ENCODE peak calls at places on chromosomes 1 and 21, in nine cellular contexts. One of them, this sample, is unnamed.

GRCh38 chr1:34235594-34235993 is 58.9 kb downstream of the C1orf94 start:
- DNase-seq in GM04504: no peak
- DNase-seq in PC-3: no peak
- DNase-seq in Calu3: no peak
- DNase-seq in iris pigment epithelial cell: no peak
- DNase-seq in CD8-positive, alpha-beta T cell: no peak
- DNase-seq in thoracic aorta: no peak
- DNase-seq in GM20000: no peak
- DNase-seq in NCI-H510A treated with DMSO at 0.1 percent for 48 hours: no peak
- DNase-seq in this sample: no peak

GRCh38 chr1:65146908-65147423 is 1.0 kb upstream of the AK4 start:
- DNase-seq in GM04504: no peak
- DNase-seq in CD8-positive, alpha-beta T cell: no peak
- DNase-seq in iris pigment epithelial cell: no peak
- DNase-seq in thoracic aorta: no peak
- DNase-seq in GM20000: no peak
- DNase-seq in PC-3: peak
- DNase-seq in Calu3: no peak
- DNase-seq in NCI-H510A treated with DMSO at 0.1 percent for 48 hours: no peak
- DNase-seq in this sample: no peak

GRCh38 chr1:17167783-17168479 is 37.0 kb upstream of the PADI1 start:
- DNase-seq in Calu3: peak
- DNase-seq in NCI-H510A treated with DMSO at 0.1 percent for 48 hours: no peak
- DNase-seq in iris pigment epithelial cell: peak
- DNase-seq in GM04504: peak
- DNase-seq in thoracic aorta: no peak
- DNase-seq in GM20000: no peak
- DNase-seq in CD8-positive, alpha-beta T cell: no peak
- DNase-seq in PC-3: peak
- DNase-seq in this sample: peak

GRCh38 chr1:54582566-54583306 is 34.7 kb downstream of the ACOT11 start:
- DNase-seq in thoracic aorta: no peak
- DNase-seq in GM20000: no peak
- DNase-seq in CD8-positive, alpha-beta T cell: no peak
- DNase-seq in Calu3: no peak
- DNase-seq in GM04504: no peak
- DNase-seq in NCI-H510A treated with DMSO at 0.1 percent for 48 hours: peak
- DNase-seq in iris pigment epithelial cell: no peak
- DNase-seq in PC-3: no peak
- DNase-seq in this sample: peak

GRCh38 chr1:78032964-78033796 is 12.6 kb upstream of the GIPC2 start:
- DNase-seq in NCI-H510A treated with DMSO at 0.1 percent for 48 hours: no peak
- DNase-seq in iris pigment epithelial cell: peak
- DNase-seq in Calu3: no peak
- DNase-seq in PC-3: no peak
- DNase-seq in GM04504: no peak
- DNase-seq in GM20000: no peak
- DNase-seq in CD8-positive, alpha-beta T cell: no peak
- DNase-seq in thoracic aorta: no peak
- DNase-seq in this sample: no peak

GRCh38 chr1:111191496-111191895 is 8.9 kb downstream of the DENND2D start:
- DNase-seq in GM04504: peak
- DNase-seq in Calu3: no peak
- DNase-seq in iris pigment epithelial cell: peak
- DNase-seq in NCI-H510A treated with DMSO at 0.1 percent for 48 hours: no peak
- DNase-seq in GM20000: no peak
- DNase-seq in CD8-positive, alpha-beta T cell: no peak
- DNase-seq in thoracic aorta: no peak
- DNase-seq in PC-3: no peak
- DNase-seq in this sample: no peak

GRCh38 chr1:112325504-112325903 is 70.5 kb upstream of the CTTNBP2NL start:
- DNase-seq in GM04504: no peak
- DNase-seq in iris pigment epithelial cell: no peak
- DNase-seq in GM20000: no peak
- DNase-seq in PC-3: no peak
- DNase-seq in thoracic aorta: no peak
- DNase-seq in Calu3: no peak
- DNase-seq in CD8-positive, alpha-beta T cell: no peak
- DNase-seq in NCI-H510A treated with DMSO at 0.1 percent for 48 hours: no peak
- DNase-seq in this sample: peak

GRCh38 chr1:38360807-38361206 is 314.2 kb upstream of the POU3F1 start:
- DNase-seq in thoracic aorta: no peak
- DNase-seq in CD8-positive, alpha-beta T cell: no peak
- DNase-seq in PC-3: no peak
- DNase-seq in NCI-H510A treated with DMSO at 0.1 percent for 48 hours: no peak
- DNase-seq in iris pigment epithelial cell: no peak
- DNase-seq in GM04504: no peak
- DNase-seq in GM20000: no peak
- DNase-seq in Calu3: no peak
- DNase-seq in this sample: no peak

GRCh38 chr1:228175316-228176023 is 9.9 kb downstream of the IBA57 start:
- DNase-seq in GM04504: no peak
- DNase-seq in GM20000: no peak
- DNase-seq in thoracic aorta: no peak
- DNase-seq in iris pigment epithelial cell: no peak
- DNase-seq in Calu3: no peak
- DNase-seq in CD8-positive, alpha-beta T cell: no peak
- DNase-seq in NCI-H510A treated with DMSO at 0.1 percent for 48 hours: no peak
- DNase-seq in PC-3: no peak
- DNase-seq in this sample: no peak

GRCh38 chr1:39954261-39954869 is 580 bp upstream of the MFSD2A start:
- DNase-seq in GM20000: no peak
- DNase-seq in PC-3: no peak
- DNase-seq in GM04504: no peak
- DNase-seq in CD8-positive, alpha-beta T cell: no peak
- DNase-seq in thoracic aorta: no peak
- DNase-seq in NCI-H510A treated with DMSO at 0.1 percent for 48 hours: no peak
- DNase-seq in Calu3: no peak
- DNase-seq in iris pigment epithelial cell: no peak
- DNase-seq in this sample: no peak

GRCh38 chr21:34744801-34745200 is 76.0 kb downstream of the CLIC6 start:
- DNase-seq in NCI-H510A treated with DMSO at 0.1 percent for 48 hours: no peak
- DNase-seq in PC-3: no peak
- DNase-seq in thoracic aorta: no peak
- DNase-seq in Calu3: no peak
- DNase-seq in CD8-positive, alpha-beta T cell: no peak
- DNase-seq in GM20000: no peak
- DNase-seq in GM04504: no peak
- DNase-seq in iris pigment epithelial cell: no peak
- DNase-seq in this sample: no peak

GRCh38 chr1:9039761-9040658 is 13.8 kb upstream of the SLC2A7 start:
- DNase-seq in PC-3: no peak
- DNase-seq in GM20000: no peak
- DNase-seq in GM04504: no peak
- DNase-seq in Calu3: no peak
- DNase-seq in iris pigment epithelial cell: no peak
- DNase-seq in NCI-H510A treated with DMSO at 0.1 percent for 48 hours: no peak
- DNase-seq in thoracic aorta: no peak
- DNase-seq in CD8-positive, alpha-beta T cell: no peak
- DNase-seq in this sample: no peak

GRCh38 chr1:173341307-173341706 is 134.2 kb upstream of the TNFSF4 start:
- DNase-seq in GM04504: peak
- DNase-seq in thoracic aorta: no peak
- DNase-seq in Calu3: no peak
- DNase-seq in NCI-H510A treated with DMSO at 0.1 percent for 48 hours: no peak
- DNase-seq in CD8-positive, alpha-beta T cell: no peak
- DNase-seq in iris pigment epithelial cell: peak
- DNase-seq in GM20000: no peak
- DNase-seq in PC-3: peak
- DNase-seq in this sample: no peak

GRCh38 chr1:107965112-107965991 is at the start of gene VAV3:
- DNase-seq in thoracic aorta: peak
- DNase-seq in NCI-H510A treated with DMSO at 0.1 percent for 48 hours: peak
- DNase-seq in iris pigment epithelial cell: peak
- DNase-seq in CD8-positive, alpha-beta T cell: peak
- DNase-seq in GM20000: peak
- DNase-seq in GM04504: no peak
- DNase-seq in Calu3: peak
- DNase-seq in PC-3: peak
- DNase-seq in this sample: peak

GRCh38 chr1:198936371-198937083 is 297.7 kb downstream of the PTPRC start:
- DNase-seq in GM20000: no peak
- DNase-seq in GM04504: peak
- DNase-seq in Calu3: peak
- DNase-seq in iris pigment epithelial cell: peak
- DNase-seq in PC-3: no peak
- DNase-seq in CD8-positive, alpha-beta T cell: no peak
- DNase-seq in thoracic aorta: no peak
- DNase-seq in NCI-H510A treated with DMSO at 0.1 percent for 48 hours: peak
- DNase-seq in this sample: peak

GRCh38 chr21:26798856-26799751 is 46.1 kb downstream of the ADAMTS1 start:
- DNase-seq in GM04504: no peak
- DNase-seq in iris pigment epithelial cell: peak
- DNase-seq in NCI-H510A treated with DMSO at 0.1 percent for 48 hours: no peak
- DNase-seq in CD8-positive, alpha-beta T cell: no peak
- DNase-seq in thoracic aorta: no peak
- DNase-seq in PC-3: peak
- DNase-seq in Calu3: no peak
- DNase-seq in GM20000: no peak
- DNase-seq in this sample: peak

GRCh38 chr1:3263790-3264189 is 190.7 kb upstream of the ARHGEF16 start:
- DNase-seq in PC-3: no peak
- DNase-seq in NCI-H510A treated with DMSO at 0.1 percent for 48 hours: no peak
- DNase-seq in GM04504: no peak
- DNase-seq in iris pigment epithelial cell: no peak
- DNase-seq in CD8-positive, alpha-beta T cell: no peak
- DNase-seq in thoracic aorta: no peak
- DNase-seq in GM20000: no peak
- DNase-seq in Calu3: no peak
- DNase-seq in this sample: no peak

GRCh38 chr21:45319461-45320211 is 31.9 kb upstream of the POFUT2 start:
- DNase-seq in GM04504: peak
- DNase-seq in CD8-positive, alpha-beta T cell: no peak
- DNase-seq in Calu3: peak
- DNase-seq in iris pigment epithelial cell: peak
- DNase-seq in thoracic aorta: peak
- DNase-seq in PC-3: no peak
- DNase-seq in GM20000: no peak
- DNase-seq in NCI-H510A treated with DMSO at 0.1 percent for 48 hours: no peak
- DNase-seq in this sample: no peak

GRCh38 chr1:199780091-199780490 is 247.4 kb upstream of the NR5A2 start:
- DNase-seq in Calu3: no peak
- DNase-seq in thoracic aorta: no peak
- DNase-seq in CD8-positive, alpha-beta T cell: no peak
- DNase-seq in NCI-H510A treated with DMSO at 0.1 percent for 48 hours: no peak
- DNase-seq in GM04504: no peak
- DNase-seq in PC-3: no peak
- DNase-seq in GM20000: no peak
- DNase-seq in iris pigment epithelial cell: no peak
- DNase-seq in this sample: no peak

GRCh38 chr1:39102537-39103320 is 76.6 kb downstream of the NDUFS5 start:
- DNase-seq in GM20000: peak
- DNase-seq in NCI-H510A treated with DMSO at 0.1 percent for 48 hours: peak
- DNase-seq in PC-3: peak
- DNase-seq in iris pigment epithelial cell: peak
- DNase-seq in Calu3: peak
- DNase-seq in GM04504: no peak
- DNase-seq in thoracic aorta: no peak
- DNase-seq in CD8-positive, alpha-beta T cell: no peak
- DNase-seq in this sample: peak

GRCh38 chr1:193019442-193020026 is 39.6 kb downstream of the UCHL5 start:
- DNase-seq in thoracic aorta: no peak
- DNase-seq in iris pigment epithelial cell: peak
- DNase-seq in NCI-H510A treated with DMSO at 0.1 percent for 48 hours: peak
- DNase-seq in Calu3: peak
- DNase-seq in GM20000: peak
- DNase-seq in CD8-positive, alpha-beta T cell: no peak
- DNase-seq in GM04504: no peak
- DNase-seq in PC-3: peak
- DNase-seq in this sample: no peak

GRCh38 chr1:89635825-89636815 is 3.2 kb downstream of the LRRC8C start:
- DNase-seq in CD8-positive, alpha-beta T cell: no peak
- DNase-seq in PC-3: peak
- DNase-seq in thoracic aorta: no peak
- DNase-seq in GM04504: no peak
- DNase-seq in Calu3: no peak
- DNase-seq in GM20000: no peak
- DNase-seq in iris pigment epithelial cell: peak
- DNase-seq in NCI-H510A treated with DMSO at 0.1 percent for 48 hours: peak
- DNase-seq in this sample: no peak

GRCh38 chr1:223716302-223716862 is 4.0 kb downstream of the CAPN2 start:
- DNase-seq in GM04504: no peak
- DNase-seq in CD8-positive, alpha-beta T cell: peak
- DNase-seq in GM20000: peak
- DNase-seq in NCI-H510A treated with DMSO at 0.1 percent for 48 hours: no peak
- DNase-seq in PC-3: no peak
- DNase-seq in thoracic aorta: no peak
- DNase-seq in iris pigment epithelial cell: peak
- DNase-seq in Calu3: no peak
- DNase-seq in this sample: no peak

GRCh38 chr1:182193908-182194550 is 132.5 kb upstream of the ZNF648 start:
- DNase-seq in CD8-positive, alpha-beta T cell: no peak
- DNase-seq in GM20000: no peak
- DNase-seq in GM04504: peak
- DNase-seq in NCI-H510A treated with DMSO at 0.1 percent for 48 hours: no peak
- DNase-seq in Calu3: no peak
- DNase-seq in PC-3: no peak
- DNase-seq in iris pigment epithelial cell: peak
- DNase-seq in thoracic aorta: no peak
- DNase-seq in this sample: peak

GRCh38 chr1:222420621-222421020 is 127.3 kb downstream of the HHIPL2 start:
- DNase-seq in PC-3: no peak
- DNase-seq in GM04504: no peak
- DNase-seq in iris pigment epithelial cell: no peak
- DNase-seq in CD8-positive, alpha-beta T cell: peak
- DNase-seq in NCI-H510A treated with DMSO at 0.1 percent for 48 hours: no peak
- DNase-seq in thoracic aorta: no peak
- DNase-seq in GM20000: no peak
- DNase-seq in Calu3: no peak
- DNase-seq in this sample: no peak

GRCh38 chr1:212512731-212513559 is 80.2 kb downstream of the NENF start:
- DNase-seq in PC-3: peak
- DNase-seq in iris pigment epithelial cell: no peak
- DNase-seq in NCI-H510A treated with DMSO at 0.1 percent for 48 hours: no peak
- DNase-seq in GM04504: peak
- DNase-seq in thoracic aorta: no peak
- DNase-seq in CD8-positive, alpha-beta T cell: no peak
- DNase-seq in Calu3: no peak
- DNase-seq in GM20000: no peak
- DNase-seq in this sample: peak

This sample was measured in SJCRH30.